ENCODE peak calls at places on chromosomes 16 and 17, in five cellular contexts. C, K, R, S and D are unnamed samples.

GRCh38 chr16:66979011-66979717 is 9.2 kb upstream of the CES4A start:
- DNase-seq in C (no peak), K (no peak), S (no peak), R (no peak), D (no peak)

GRCh38 chr17:50426814-50427787 is 1.1 kb downstream of the ACSF2 start:
- DNase-seq in C (peak), K (peak), R (peak), S (no peak), D (peak)

GRCh38 chr17:82200743-82201497 is 11.7 kb downstream of the CCDC57 start:
- DNase-seq in C (no peak), R (no peak), K (no peak), S (no peak), D (no peak)

GRCh38 chr17:9072626-9073339 is 51.5 kb downstream of the NTN1 start:
- DNase-seq in K (no peak), S (no peak), R (no peak), C (no peak), D (no peak)

GRCh38 chr17:32318071-32318470 is 23.9 kb downstream of the C17orf75 start:
- DNase-seq in S (no peak), K (no peak), R (no peak), C (no peak), D (no peak)

GRCh38 chr17:9200699-9201359 is 179.5 kb downstream of the NTN1 start:
- DNase-seq in S (no peak), R (no peak), K (no peak), C (no peak), D (no peak)

GRCh38 chr16:54929090-54930033 is 1.3 kb upstream of the IRX5 start:
- DNase-seq in C (peak), R (peak), S (peak), K (peak), D (peak)

GRCh38 chr16:9003322-9003721 is 39.6 kb upstream of the USP7 start:
- DNase-seq in C (no peak), R (no peak), K (no peak), S (no peak), D (no peak)

GRCh38 chr16:48361012-48361411 is 24.2 kb downstream of the SIAH1 start:
- DNase-seq in C (no peak), S (no peak), R (no peak), K (no peak), D (no peak)

GRCh38 chr16:53711390-53711789 is 7.4 kb downstream of the FTO start:
- DNase-seq in S (no peak), K (no peak), C (no peak), R (no peak), D (no peak)

GRCh38 chr17:65483438-65483837 is 78.0 kb downstream of the AXIN2 start:
- DNase-seq in R (no peak), C (no peak), K (no peak), S (no peak), D (no peak)

GRCh38 chr16:1960665-1961630 is 1.6 kb downstream of the NDUFB10 start:
- DNase-seq in K (no peak), R (no peak), S (no peak), C (peak), D (peak)

GRCh38 chr17:76501018-76501826 is at the start of gene RHBDF2:
- DNase-seq in K (peak), C (peak), S (peak), R (peak), D (peak)

GRCh38 chr16:29306953-29307597 is 99.4 kb downstream of the NPIPB11 start:
- DNase-seq in R (no peak), S (no peak), C (no peak), K (no peak), D (no peak)

GRCh38 chr16:48687421-48688038 is 77.5 kb upstream of the N4BP1 start:
- DNase-seq in R (peak), C (peak), S (no peak), K (peak), D (peak)

GRCh38 chr17:66964930-66965800 is 658 bp downstream of the CACNG4 start:
- DNase-seq in K (peak), R (peak), C (no peak), S (no peak), D (no peak)

GRCh38 chr17:60493847-60494321 is 32.2 kb downstream of the APPBP2 start:
- DNase-seq in C (no peak), S (no peak), R (no peak), K (no peak), D (no peak)

GRCh38 chr17:69997332-69997731 is 77.7 kb upstream of the KCNJ16 start:
- DNase-seq in S (no peak), R (no peak), C (no peak), K (no peak), D (peak)

GRCh38 chr17:81621494-81622230 is 15.2 kb downstream of the NPLOC4 start:
- DNase-seq in C (no peak), K (no peak), R (no peak), S (no peak), D (peak)

GRCh38 chr16:88531931-88532433 is 38.2 kb upstream of the ZC3H18 start:
- DNase-seq in K (no peak), S (no peak), C (no peak), R (no peak), D (no peak)

GRCh38 chr17:49707246-49707607 is 537 bp downstream of the SLC35B1 start:
- DNase-seq in R (peak), S (no peak), C (no peak), K (no peak), D (peak)

GRCh38 chr17:44915727-44916058 is 393 bp upstream of the GFAP start:
- DNase-seq in C (no peak), K (no peak), S (no peak), R (no peak), D (no peak)

GRCh38 chr17:76528156-76528527 is 9.4 kb downstream of the CYGB start:
- DNase-seq in S (no peak), R (no peak), K (no peak), C (no peak), D (no peak)

GRCh38 chr16:80667925-80668324 is 127.1 kb downstream of the DYNLRB2 start:
- DNase-seq in S (no peak), C (no peak), R (no peak), K (no peak), D (no peak)

GRCh38 chr16:80664798-80665197 is 124.0 kb downstream of the DYNLRB2 start:
- DNase-seq in R (no peak), S (no peak), C (no peak), K (no peak), D (no peak)

GRCh38 chr16:80667258-80667560 is 126.4 kb downstream of the DYNLRB2 start:
- DNase-seq in K (no peak), C (no peak), S (no peak), R (no peak), D (no peak)

GRCh38 chr16:80665356-80665755 is 124.6 kb downstream of the DYNLRB2 start:
- DNase-seq in S (no peak), C (no peak), R (no peak), K (no peak), D (no peak)

GRCh38 chr16:80666378-80667257 is 125.8 kb downstream of the DYNLRB2 start:
- DNase-seq in K (no peak), C (no peak), R (no peak), S (no peak), D (no peak)
- TF ChIP-seq MAX in K (no peak), C (no peak), R (no peak), S (no peak), D (no peak)

GRCh38 chr16:20851601-20852000 is 45.3 kb downstream of the REXO5 start:
- DNase-seq in R (peak), K (no peak), S (no peak), C (peak), D (peak)
- TF ChIP-seq MAX in R (no peak), K (no peak), S (no peak), C (no peak), D (no peak)

DNA sequence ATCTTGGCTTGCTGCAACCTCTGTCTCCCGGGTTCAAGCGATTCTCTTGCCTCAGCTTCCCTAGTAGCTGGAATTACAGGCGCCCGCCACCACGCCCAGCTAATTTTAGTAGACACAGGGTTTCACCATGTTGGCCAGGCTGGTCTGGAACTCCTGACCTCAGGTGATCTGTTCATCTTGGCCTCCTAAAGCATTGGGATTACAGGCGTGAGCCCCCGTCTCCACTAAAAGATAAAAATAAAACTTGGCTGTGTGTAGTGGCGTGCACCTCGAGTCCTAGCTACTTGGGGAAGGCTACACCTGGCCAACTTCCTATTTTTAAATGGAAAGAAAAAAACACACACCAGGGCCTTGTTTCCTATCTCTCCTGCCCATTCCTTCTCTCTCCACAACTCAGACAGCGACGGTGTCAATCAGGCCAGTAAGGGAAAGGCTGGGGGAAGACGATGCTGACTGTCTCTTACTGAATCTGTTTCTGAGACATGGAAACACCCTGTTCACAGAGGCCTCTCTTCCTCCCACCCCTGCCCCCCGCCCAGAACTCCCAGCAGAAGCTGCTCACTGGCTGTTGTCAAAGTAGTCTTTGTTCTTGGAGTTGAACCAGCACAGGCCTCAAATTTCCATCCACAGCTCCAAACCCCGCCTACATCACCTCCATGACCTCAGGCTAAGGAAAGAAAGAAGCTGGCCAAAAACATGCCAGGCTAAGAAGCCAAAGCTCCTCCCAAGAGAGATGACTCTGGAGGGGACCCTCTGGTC is 96.6 kb downstream of the NXN start:
- DNase-seq in S (no peak), R (no peak), C (no peak), K (peak), D (peak)
- TF ChIP-seq MAX in S (no peak), R (no peak), C (no peak), K (no peak), D (no peak)

DNA sequence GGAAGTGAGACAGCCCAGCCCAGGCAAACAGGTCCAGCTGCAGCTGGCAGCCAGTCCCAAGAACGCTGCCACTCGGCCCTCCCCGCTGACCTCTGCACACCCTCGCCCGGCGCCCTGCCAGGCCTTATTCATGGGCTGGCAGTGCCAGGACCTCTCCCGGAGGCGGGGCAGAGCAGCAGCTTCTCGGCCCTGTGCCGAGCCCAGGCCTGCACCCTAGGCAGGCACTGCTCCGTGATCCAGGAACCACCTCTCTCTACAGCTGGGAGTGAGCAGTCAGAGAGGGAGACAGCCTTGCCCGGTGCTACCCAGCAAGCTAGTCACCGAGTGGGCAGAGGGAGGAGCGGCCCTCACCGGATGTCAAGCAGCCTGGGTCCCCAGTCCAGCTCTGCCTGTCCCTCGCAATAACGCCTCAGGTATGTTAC is 79.9 kb upstream of the CBX4 start:
- DNase-seq in S (no peak), R (peak), K (no peak), C (no peak), D (peak)
- TF ChIP-seq MAX in S (no peak), R (peak), K (no peak), C (no peak), D (no peak)

GRCh38 chr16:12079411-12079965 is 103.0 kb downstream of the SNX29 start:
- DNase-seq in C (no peak), R (no peak), S (no peak), K (no peak), D (no peak)

GRCh38 chr16:12082207-12082606 is 105.7 kb downstream of the SNX29 start:
- DNase-seq in K (no peak), C (no peak), S (no peak), R (no peak), D (no peak)

GRCh38 chr16:12078405-12079245 is 102.1 kb downstream of the SNX29 start:
- DNase-seq in C (no peak), S (no peak), R (no peak), K (no peak), D (no peak)

GRCh38 chr16:12083625-12084024 is 107.1 kb downstream of the SNX29 start:
- DNase-seq in K (no peak), R (no peak), S (no peak), C (no peak), D (no peak)

DNA sequence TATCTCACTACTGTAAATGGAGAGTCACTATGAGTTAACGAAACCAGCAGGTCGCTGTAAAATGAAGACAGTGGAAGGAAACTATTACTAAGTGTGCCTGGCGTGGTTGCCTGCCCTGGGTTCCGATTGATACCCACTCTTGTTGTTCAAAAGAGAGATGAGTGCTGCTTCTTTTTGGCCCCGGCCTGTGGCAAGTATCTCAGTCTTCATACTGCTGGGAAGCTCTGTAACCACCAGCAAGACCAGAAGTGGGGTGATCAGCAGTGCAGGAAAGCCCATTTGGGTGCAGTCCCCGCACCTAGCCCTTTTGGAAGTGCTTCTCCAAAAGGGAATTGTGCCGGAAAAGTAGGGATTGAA is 104.5 kb downstream of the SNX29 start:
- DNase-seq in R (no peak), C (no peak), S (no peak), K (no peak), D (no peak)
- TF ChIP-seq MAX in R (no peak), C (no peak), S (no peak), K (no peak), D (no peak)

DNA sequence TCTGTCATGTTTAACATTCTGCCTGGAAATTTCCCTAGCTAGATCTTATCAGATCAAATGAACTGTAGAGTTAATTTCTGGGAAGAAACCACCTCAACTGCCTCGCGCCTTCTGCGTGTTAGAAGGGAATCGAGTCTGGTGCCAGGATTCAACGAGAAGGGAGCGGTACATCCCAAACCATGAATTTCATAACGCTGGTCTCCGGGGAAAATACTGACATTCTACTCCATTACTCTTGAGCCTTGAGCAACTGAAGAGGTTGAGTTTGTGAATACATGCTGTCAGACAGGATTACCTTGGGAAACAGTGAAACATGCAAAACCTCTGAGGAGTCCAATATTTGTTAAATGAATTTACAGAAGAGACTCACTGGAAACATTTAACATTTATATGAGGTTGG is 35.1 kb downstream of the MPHOSPH6 start:
- DNase-seq in S (no peak), C (no peak), K (no peak), R (no peak), D (no peak)
- TF ChIP-seq MAX in S (no peak), C (no peak), K (no peak), R (no peak), D (no peak)

DNA sequence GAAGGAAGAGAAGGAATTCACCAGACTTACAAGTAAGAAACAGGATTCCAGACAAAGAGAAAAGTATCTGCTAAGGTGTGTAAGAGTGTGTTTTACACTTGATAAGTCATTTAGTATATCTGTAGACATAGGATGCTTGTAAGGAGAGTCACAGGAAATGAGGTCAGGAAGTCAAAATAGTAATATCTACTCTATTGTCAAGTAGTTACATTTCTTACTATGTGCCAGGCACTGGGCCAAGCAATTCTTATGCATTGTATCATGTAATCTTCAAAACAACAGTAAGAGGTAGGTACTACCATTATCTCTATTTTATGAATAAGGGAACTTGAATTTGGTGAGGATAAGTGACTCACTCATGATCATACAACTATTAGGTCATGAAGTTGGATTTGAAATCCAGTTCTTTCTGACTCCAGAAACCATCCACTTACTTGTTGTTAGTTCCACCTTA is 129.1 kb downstream of the SNX11 start:
- DNase-seq in C (peak), K (no peak), R (peak), S (no peak), D (peak)
- TF ChIP-seq MAX in C (no peak), K (no peak), R (no peak), S (no peak), D (no peak)

DNA sequence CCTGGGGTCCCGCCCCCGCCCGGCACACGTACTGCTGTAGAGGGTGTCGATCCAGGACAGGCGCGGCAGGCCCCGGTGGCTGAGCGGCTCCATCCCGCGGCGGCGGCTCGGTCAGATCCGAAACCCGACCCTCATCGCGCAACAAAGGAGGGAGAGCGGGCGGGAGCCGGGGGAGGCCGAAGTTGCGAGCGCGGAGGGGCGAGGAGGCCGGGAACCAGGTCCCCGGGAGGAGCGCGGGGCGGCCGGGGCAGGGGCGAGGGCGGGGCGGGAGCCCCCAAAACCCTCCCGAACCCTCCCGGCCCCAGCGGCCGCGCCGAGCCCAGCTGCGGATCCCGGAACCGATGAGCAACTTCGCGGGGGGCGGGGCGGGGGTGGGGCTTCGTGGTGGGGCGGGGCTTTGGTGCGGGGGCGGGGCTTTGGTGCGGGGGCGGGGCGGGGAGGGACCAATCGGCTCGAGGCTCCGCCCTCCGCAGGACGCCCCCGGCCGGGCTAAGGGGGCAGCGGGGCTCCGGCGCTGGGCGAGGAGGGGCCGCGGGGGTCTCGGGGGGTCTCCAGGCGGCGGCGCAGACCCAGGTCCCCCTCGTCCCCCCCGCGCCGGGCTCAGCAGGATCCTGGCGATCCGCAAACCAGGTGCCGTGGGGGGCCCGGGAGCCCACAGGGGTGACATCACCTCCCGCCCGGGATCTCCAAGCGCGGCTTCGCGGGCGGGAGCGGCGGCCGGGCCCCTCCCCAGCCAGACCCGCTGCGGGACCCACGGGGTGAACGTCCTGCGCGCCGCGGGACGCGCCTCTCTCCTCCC is at the start of gene ABR:
- DNase-seq in C (no peak), R (peak), K (peak), S (no peak), D (peak)
- TF ChIP-seq MAX in C (no peak), R (no peak), K (no peak), S (no peak), D (no peak)